ENCODE peak calls at places on chromosomes 2 and 18, in ten cellular contexts. K, C, M, Q, A, O, E, J, R and N are unnamed samples.

GRCh38 chr18:65751145-65752085 is 603 bp downstream of the CDH7 start:
- DNase-seq in E (no peak), C (peak; percentile 9), K (no peak), Q (no peak), R (no peak), A (no peak), M (no peak), O (no peak), J (no peak), N (no peak)

GRCh38 chr2:118221952-118222594 is 133.8 kb downstream of the INSIG2 start:
- DNase-seq in Q (peak; percentile 40), C (peak; percentile 22), K (peak; percentile 72), E (peak; percentile 63), J (no peak), O (no peak), R (peak; percentile 76), A (peak; percentile 55), M (peak; percentile 83), N (peak; percentile 68)

GRCh38 chr18:46274266-46274665 is 170.1 kb downstream of the HAUS1 start:
- DNase-seq in E (no peak), Q (no peak), J (no peak), M (no peak), O (no peak), K (no peak), C (no peak), A (no peak), R (no peak), N (no peak)

GRCh38 chr2:43294973-43295603 is 68.7 kb upstream of the ZFP36L2 start:
- DNase-seq in E (no peak), O (no peak), K (peak; percentile 28), A (no peak), M (no peak), C (no peak), R (no peak), Q (no peak), J (no peak), N (no peak)

GRCh38 chr2:166184789-166185188 is 57.0 kb upstream of the SCN1A start:
- DNase-seq in R (peak; percentile 52), K (no peak), J (no peak), C (no peak), M (no peak), A (no peak), O (no peak), E (no peak), Q (peak; percentile 10), N (no peak)

GRCh38 chr2:130241041-130241707 is 42.9 kb upstream of the TUBA3E start:
- DNase-seq in O (no peak), K (no peak), E (peak; percentile 94), A (peak; percentile 31), M (peak; percentile 6), R (peak; percentile 5), Q (peak; percentile 69), C (no peak), J (no peak), N (no peak)

GRCh38 chr18:35619468-35619867 is 37.9 kb downstream of the GALNT1 start:
- DNase-seq in E (no peak), O (peak; percentile 60), Q (no peak), C (no peak), J (no peak), K (no peak), A (no peak), M (no peak), R (no peak), N (no peak)

GRCh38 chr18:39946623-39947061 is 2008.4 kb upstream of the PIK3C3 start:
- DNase-seq in R (peak; percentile 76), C (no peak), E (peak; percentile 49), O (no peak), A (no peak), M (peak; percentile 83), K (no peak), J (no peak), Q (peak; percentile 57), N (no peak)

GRCh38 chr18:59884331-59884730 is 15.5 kb upstream of the PMAIP1 start:
- DNase-seq in A (no peak), C (no peak), E (no peak), O (no peak), M (no peak), J (no peak), R (no peak), K (no peak), Q (no peak), N (no peak)

GRCh38 chr18:59881728-59882685 is 17.8 kb upstream of the PMAIP1 start:
- DNase-seq in Q (no peak), M (peak; percentile 66), C (no peak), J (no peak), O (no peak), E (peak; percentile 64), R (peak; percentile 67), A (peak; percentile 29), K (peak; percentile 62), N (peak; percentile 57)

GRCh38 chr18:59885579-59886163 is 14.1 kb upstream of the PMAIP1 start:
- DNase-seq in J (no peak), E (no peak), R (peak; percentile 92), O (no peak), Q (no peak), A (no peak), M (peak; percentile 82), K (peak; percentile 80), C (no peak), N (peak; percentile 84)
- H3K4me3 ChIP-seq in J (peak overlapping the region; percentile 6), E (no peak overlapping the region), R (no peak overlapping the region), O (no peak overlapping the region), Q (no peak overlapping the region), A (no peak overlapping the region), M (peak overlapping the region; percentile 40), K (peak overlapping the region; percentile 11), C (no peak overlapping the region), N (peak overlapping the region; percentile 42)

GRCh38 chr2:170996316-170996715 is 67.3 kb downstream of the GORASP2 start:
- DNase-seq in R (peak; percentile 53), A (no peak), Q (no peak), O (no peak), J (no peak), M (peak; percentile 24), E (no peak), K (no peak), C (no peak), N (no peak)

GRCh38 chr2:170986566-170987258 is 57.7 kb downstream of the GORASP2 start:
- DNase-seq in O (no peak), C (no peak), E (no peak), J (no peak), A (no peak), R (no peak), K (no peak), M (no peak), Q (no peak), N (no peak)

DNA sequence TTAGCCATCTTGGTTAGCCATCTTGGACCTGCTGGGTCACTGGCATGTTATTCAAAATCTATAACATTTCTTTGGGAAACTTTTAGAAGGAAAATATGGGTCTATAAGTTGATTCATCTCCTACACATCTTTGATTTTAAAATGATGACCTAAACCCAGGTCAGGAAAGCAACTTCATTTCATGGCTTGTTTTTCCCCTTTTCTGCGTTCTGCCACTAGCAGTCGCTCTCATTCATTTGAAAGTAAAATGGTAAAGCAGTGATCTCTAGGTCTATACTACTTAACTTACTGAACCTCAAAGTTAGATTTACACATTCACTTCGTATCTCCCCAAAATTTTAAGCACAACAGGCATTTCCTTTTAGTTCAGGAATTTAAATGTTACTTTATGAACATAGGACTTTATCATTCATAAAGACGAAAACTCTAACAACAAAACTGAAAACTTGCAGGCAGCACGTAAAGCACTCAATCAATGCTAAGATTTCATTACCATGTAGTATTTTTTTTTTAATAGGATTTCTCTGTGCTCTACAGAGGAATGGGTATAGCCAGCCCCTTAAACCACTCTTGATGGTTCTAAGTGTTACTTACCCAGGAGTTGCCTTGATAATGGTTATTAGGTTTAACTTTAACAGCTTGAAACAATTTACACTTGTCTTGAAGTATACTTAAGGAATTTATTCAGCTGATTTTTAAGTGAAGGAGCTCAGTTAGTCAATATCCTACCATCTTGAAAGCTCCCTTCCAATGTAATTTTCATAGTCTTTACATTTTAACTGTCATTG is 62.5 kb downstream of the GORASP2 start:
- DNase-seq in Q (no peak), E (no peak), A (no peak), J (no peak), O (no peak), C (no peak), K (no peak), R (no peak), M (no peak), N (no peak)
- TF ChIP-seq CTCF in Q (no peak), E (peak; percentile 9), A (no peak), J (no peak), O (no peak), C (peak; percentile 23), K (no peak), R (no peak), M (peak; percentile 33), N (no peak)

DNA sequence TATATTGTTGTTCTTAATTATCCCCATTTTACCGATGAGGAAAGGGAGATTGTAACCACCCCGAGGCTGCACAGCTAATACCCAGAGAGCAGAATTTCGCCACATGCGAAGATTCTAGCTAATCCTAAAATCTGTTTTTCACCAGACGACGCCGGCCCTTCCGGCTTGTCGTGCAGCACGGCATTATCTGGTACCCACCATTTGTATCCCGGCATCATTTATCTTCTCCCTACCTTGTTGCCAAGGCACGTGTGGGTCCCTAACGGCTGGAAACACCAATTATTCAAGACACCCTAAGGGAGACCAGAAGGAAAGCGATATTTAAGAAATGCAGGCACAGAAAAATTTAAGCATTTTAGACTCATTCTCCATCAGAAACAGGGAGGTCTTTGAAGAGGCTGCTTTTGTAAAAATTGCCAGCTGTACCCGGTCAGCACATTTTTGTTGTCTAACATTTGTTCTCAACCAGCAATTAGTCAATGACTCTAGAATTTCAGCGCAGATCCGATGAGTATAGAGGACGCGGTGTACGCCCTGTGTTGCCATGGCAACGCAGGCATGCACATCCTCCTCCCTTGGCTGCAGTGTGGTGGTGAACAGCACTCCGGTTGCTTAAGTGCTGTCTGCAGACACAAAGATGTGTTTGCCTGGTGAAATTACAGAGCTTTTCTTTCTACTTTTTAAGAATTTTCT is 111.6 kb downstream of the AGAP1 start:
- DNase-seq in A (no peak), E (peak; percentile 34), Q (peak; percentile 22), R (peak; percentile 94), M (peak; percentile 97), J (no peak), K (peak; percentile 25), O (peak; percentile 90), C (no peak), N (no peak)
- H3K4me3 ChIP-seq in A (no peak overlapping the region), E (no peak overlapping the region), Q (no peak overlapping the region), R (no peak overlapping the region), M (no peak overlapping the region), J (peak overlapping the region; percentile 13), K (no peak overlapping the region), O (no peak overlapping the region), C (no peak overlapping the region), N (no peak overlapping the region)

GRCh38 chr18:11852048-11852341 is 782 bp downstream of the CHMP1B start:
- DNase-seq in E (no peak), J (no peak), K (no peak), C (peak; percentile 28), R (no peak), O (no peak), A (peak; percentile 35), Q (no peak), M (no peak), N (no peak)

GRCh38 chr18:11849279-11849678 is 1.9 kb upstream of the CHMP1B start:
- DNase-seq in R (no peak), Q (no peak), A (no peak), K (no peak), M (no peak), E (no peak), C (no peak), J (no peak), O (no peak), N (no peak)

GRCh38 chr18:11850821-11851155 is 425 bp upstream of the CHMP1B start:
- DNase-seq in E (no peak), M (no peak), Q (peak; percentile 52), K (no peak), A (no peak), J (no peak), O (no peak), C (no peak), R (no peak), N (no peak)

GRCh38 chr18:11851156-11852047 is at the start of gene CHMP1B:
- DNase-seq in C (peak; percentile 95), Q (peak; percentile 66), R (peak; percentile 98), A (peak; percentile 92), O (peak; percentile 99), K (peak; percentile 98), J (peak; percentile 86), M (peak; percentile 98), E (peak; percentile 95), N (peak; percentile 97)

GRCh38 chr18:11849845-11850747 is 1.1 kb upstream of the CHMP1B start:
- DNase-seq in O (peak; percentile 70), R (peak; percentile 96), J (no peak), M (peak; percentile 95), E (peak; percentile 86), K (peak; percentile 75), C (peak; percentile 35), A (peak; percentile 53), Q (peak; percentile 52), N (peak; percentile 5)
- TF ChIP-seq CTCF in O (no peak), R (no peak), J (no peak), M (no peak), E (no peak), K (no peak), C (no peak), A (no peak), Q (no peak), N (no peak)